ENCODE peak calls at places on chromosomes 16 and 17, in ten cellular contexts. F is IMR-90, K is AG04450, X is HFFc6, N is cardiac muscle cell, U is Calu3, D is heart right ventricle, E is body of pancreas, R is progenitor cell of endocrine pancreas, O is activated B cell treated with CpG ODN at 0.5 μM for 24 hours. Y is an unnamed sample.

GRCh38 chr16:53784312-53784711 is 80.4 kb downstream of the FTO start:
- DNase-seq in D (no peak), K (no peak), O (no peak), E (no peak), X (no peak), R (no peak), F (no peak), N (no peak), U (no peak), Y (no peak)

GRCh38 chr17:47820023-47820789 is 1.4 kb downstream of the OSBPL7 start:
- DNase-seq in O (no peak), X (no peak), R (no peak), D (no peak), K (no peak), N (no peak), E (no peak), F (no peak), U (peak), Y (no peak)

GRCh38 chr16:79334127-79334526 is 266.4 kb downstream of the MAF start:
- DNase-seq in E (no peak), F (no peak), D (no peak), O (no peak), R (no peak), N (no peak), K (no peak), U (peak), X (no peak), Y (no peak)

GRCh38 chr17:28125530-28126382 is 83.3 kb downstream of the NLK start:
- DNase-seq in D (no peak), O (no peak), F (no peak), N (no peak), U (no peak), E (peak), R (no peak), X (no peak), K (no peak), Y (no peak)

GRCh38 chr17:8965394-8966168 is at the start of gene PIK3R5:
- DNase-seq in F (no peak), N (no peak), K (no peak), D (peak), E (peak), O (peak), R (peak), U (no peak), X (no peak), Y (no peak)

GRCh38 chr16:73113326-73113720 is 65.4 kb upstream of the ZFHX3 start:
- DNase-seq in O (no peak), X (no peak), D (no peak), U (no peak), K (no peak), F (peak), N (peak), R (no peak), E (no peak), Y (no peak)

GRCh38 chr16:54505479-54506247 is 219.1 kb upstream of the IRX3 start:
- DNase-seq in N (peak), E (no peak), U (no peak), O (no peak), D (peak), F (no peak), X (no peak), K (no peak), R (no peak), Y (no peak)

GRCh38 chr17:5877948-5878347 is 192.2 kb upstream of the WSCD1 start:
- DNase-seq in O (no peak), N (no peak), U (no peak), E (no peak), R (no peak), D (peak), K (no peak), F (no peak), X (no peak), Y (no peak)

GRCh38 chr17:33390479-33391027 is 97.5 kb upstream of the ASIC2 start:
- DNase-seq in U (no peak), R (no peak), E (peak), O (no peak), D (no peak), K (no peak), F (no peak), N (peak), X (peak), Y (no peak)

GRCh38 chr17:4853195-4853762 is 20.1 kb downstream of the MINK1 start:
- DNase-seq in U (no peak), O (no peak), X (no peak), D (no peak), R (no peak), F (no peak), N (no peak), E (no peak), K (no peak), Y (no peak)

GRCh38 chr16:79269211-79269863 is 331.2 kb downstream of the MAF start:
- DNase-seq in E (no peak), D (no peak), O (no peak), X (no peak), U (no peak), F (no peak), R (no peak), K (no peak), N (no peak), Y (no peak)

GRCh38 chr16:87472142-87472778 is 20.6 kb downstream of the ZCCHC14 start:
- DNase-seq in U (no peak), O (no peak), D (no peak), K (no peak), X (no peak), N (no peak), F (no peak), R (no peak), E (no peak), Y (no peak)

GRCh38 chr17:41982026-41982989 is 15.7 kb downstream of the CNP start:
- DNase-seq in X (no peak), K (no peak), N (peak), R (no peak), E (no peak), D (no peak), U (no peak), O (no peak), F (peak), Y (no peak)

GRCh38 chr16:48619547-48619946 is 9.6 kb upstream of the N4BP1 start:
- DNase-seq in O (no peak), X (no peak), D (no peak), E (no peak), U (no peak), K (no peak), F (no peak), R (no peak), N (no peak), Y (no peak)

GRCh38 chr16:31537362-31537921 is 9.7 kb downstream of the AHSP start:
- DNase-seq in O (no peak), N (peak), X (no peak), U (no peak), R (peak), E (peak), F (no peak), K (no peak), D (no peak), Y (no peak)

GRCh38 chr17:37483311-37484039 is 6.2 kb upstream of the DUSP14 start:
- DNase-seq in K (peak), E (no peak), F (peak), O (no peak), D (peak), X (peak), U (no peak), R (no peak), N (peak), Y (no peak)

GRCh38 chr17:49993423-49994037 is 1.5 kb downstream of the DLX3 start:
- DNase-seq in F (no peak), X (no peak), E (peak), R (peak), U (no peak), K (no peak), D (no peak), O (peak), N (peak), Y (no peak)

GRCh38 chr16:68331879-68332410 is 21.1 kb downstream of the PRMT7 start:
- DNase-seq in X (peak), O (no peak), U (no peak), N (no peak), K (peak), D (no peak), F (peak), R (no peak), E (no peak), Y (no peak)

GRCh38 chr16:68328860-68329370 is 18.1 kb downstream of the PRMT7 start:
- DNase-seq in X (no peak), O (no peak), K (no peak), U (no peak), N (no peak), E (no peak), D (no peak), F (no peak), R (no peak), Y (no peak)

GRCh38 chr16:68335175-68335574 is 24.4 kb downstream of the PRMT7 start:
- DNase-seq in O (no peak), X (no peak), U (no peak), F (peak), D (no peak), E (no peak), K (no peak), R (no peak), N (no peak), Y (no peak)

GRCh38 chr16:68328151-68328859 is 17.5 kb downstream of the PRMT7 start:
- DNase-seq in E (peak), X (peak), O (peak), N (peak), F (peak), U (peak), D (peak), R (peak), K (peak), Y (peak)

DNA sequence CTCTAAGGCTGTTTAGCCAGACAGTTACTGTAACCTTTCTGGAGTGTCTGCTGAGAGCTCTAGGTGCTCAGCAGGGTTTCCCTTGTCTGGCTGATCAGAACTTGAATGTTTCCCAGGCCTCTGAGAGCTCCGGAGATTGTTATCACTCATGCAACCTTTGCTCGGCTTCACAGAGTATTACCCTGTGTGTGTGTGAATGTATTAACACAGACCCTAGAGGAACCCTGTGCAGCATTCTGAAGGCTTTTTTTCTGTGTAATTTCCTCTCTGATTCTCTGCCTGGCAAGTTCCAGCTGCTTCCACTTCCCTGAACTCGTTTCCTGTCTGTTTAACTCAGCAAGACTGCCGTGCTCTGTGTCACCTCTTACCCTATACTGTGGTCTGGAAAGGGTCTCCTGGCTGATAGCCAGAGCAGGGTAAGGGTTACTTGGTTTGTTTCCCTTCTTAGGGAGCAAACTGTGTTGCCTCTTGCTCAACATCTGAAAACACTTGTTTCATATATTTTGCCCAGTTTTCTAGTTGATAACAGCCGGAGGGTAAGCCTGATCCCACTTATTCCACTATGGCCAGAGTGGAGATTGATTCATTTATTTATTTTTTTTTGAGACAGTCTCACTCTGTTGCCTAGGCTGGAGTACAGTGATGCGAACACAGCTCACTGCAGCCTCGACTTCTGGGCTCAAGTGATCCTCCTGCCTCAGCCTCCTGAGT is 21.7 kb downstream of the PRMT7 start:
- DNase-seq in R (no peak), X (no peak), K (peak), N (peak), E (no peak), F (peak), O (no peak), D (peak), U (no peak), Y (no peak)
- TF ChIP-seq CTCF in R (no peak), X (no peak), K (no peak), N (no peak), E (no peak), F (no peak), O (no peak), D (no peak), U (no peak), Y (no peak)

GRCh38 chr16:2432286-2432685 is 3.0 kb downstream of the CCNF start:
- DNase-seq in K (no peak), U (no peak), R (no peak), D (no peak), N (no peak), E (no peak), O (no peak), X (no peak), F (no peak), Y (no peak)
- TF ChIP-seq CTCF in K (no peak), U (no peak), R (no peak), D (no peak), N (no peak), E (no peak), O (no peak), X (peak), F (no peak), Y (no peak)

DNA sequence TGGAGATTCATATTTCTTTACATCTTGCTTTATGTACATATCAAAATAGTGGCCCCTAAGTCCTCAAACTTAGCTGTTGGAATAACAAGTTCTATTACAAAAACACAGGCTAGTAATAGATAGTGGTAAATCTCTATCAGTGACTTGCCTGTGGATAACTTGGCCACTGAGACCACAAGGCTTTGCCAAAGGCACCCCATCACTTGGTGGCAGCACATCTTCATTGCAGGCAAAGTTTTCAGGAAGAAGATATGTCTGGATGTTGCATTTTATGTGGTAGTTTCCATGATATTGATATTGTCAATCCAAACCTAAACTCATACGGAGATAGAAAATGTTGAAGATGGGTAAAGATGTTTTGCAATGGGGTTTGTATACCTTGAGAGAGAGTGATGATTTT is 58.5 kb downstream of the KNOP1 start:
- DNase-seq in X (no peak), R (no peak), K (no peak), O (no peak), F (peak), D (no peak), U (no peak), E (no peak), N (peak), Y (no peak)
- TF ChIP-seq CTCF in X (peak), R (no peak), K (no peak), O (no peak), F (no peak), D (peak), U (no peak), E (no peak), N (peak), Y (no peak)

GRCh38 chr16:67679935-67680897 is 13.6 kb downstream of the C16orf86 start:
- DNase-seq in X (no peak), D (no peak), N (no peak), R (no peak), O (no peak), U (no peak), E (no peak), F (no peak), K (no peak), Y (no peak)

GRCh38 chr16:67677712-67678111 is 11.1 kb downstream of the C16orf86 start:
- DNase-seq in E (no peak), D (no peak), O (no peak), U (no peak), N (no peak), R (no peak), K (no peak), F (no peak), X (no peak), Y (no peak)

GRCh38 chr16:67676939-67677338 is 10.3 kb downstream of the C16orf86 start:
- DNase-seq in X (no peak), E (no peak), U (no peak), F (no peak), K (no peak), O (no peak), R (no peak), N (no peak), D (no peak), Y (no peak)

GRCh38 chr16:67676516-67676915 is 9.9 kb downstream of the C16orf86 start:
- DNase-seq in E (no peak), R (no peak), N (no peak), U (no peak), K (no peak), O (no peak), D (no peak), F (no peak), X (no peak), Y (no peak)

DNA sequence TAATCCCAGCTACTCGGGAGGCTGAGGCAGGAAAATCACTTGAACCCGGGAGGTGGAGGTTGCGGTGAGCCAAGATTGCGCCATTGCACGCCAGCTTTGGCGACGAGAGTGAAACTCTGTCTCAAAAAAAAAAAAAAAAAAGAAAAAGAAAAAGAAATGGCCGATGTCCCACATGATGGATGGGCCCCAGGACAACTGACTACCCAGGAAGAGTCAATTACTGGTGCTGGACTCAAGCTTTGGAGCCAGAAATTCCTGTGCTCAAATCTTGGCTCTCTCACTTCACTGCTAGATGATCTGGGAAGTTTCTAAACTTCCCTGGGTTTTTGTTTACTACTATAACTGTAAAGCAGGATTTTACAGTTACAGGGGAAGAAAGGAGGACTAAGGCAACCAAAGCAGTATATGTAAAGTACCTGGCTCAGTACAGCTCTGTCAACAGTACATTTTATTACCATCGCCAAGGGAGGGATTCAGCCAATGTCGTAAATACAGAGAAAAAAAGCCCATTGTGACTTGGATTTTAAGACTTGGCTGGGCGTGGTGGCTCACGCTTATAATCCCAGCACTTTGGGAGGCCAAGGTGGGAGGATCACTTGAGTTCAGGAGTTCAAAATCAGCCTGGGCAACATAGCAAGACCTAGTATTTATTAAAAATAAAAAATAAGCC is 11.9 kb downstream of the C16orf86 start:
- DNase-seq in N (no peak), D (no peak), U (no peak), K (no peak), O (no peak), F (no peak), X (no peak), R (no peak), E (no peak), Y (no peak)
- TF ChIP-seq CTCF in N (no peak), D (no peak), U (no peak), K (no peak), O (no peak), F (no peak), X (no peak), R (no peak), E (no peak), Y (no peak)

GRCh38 chr16:85759631-85760419 is 8.9 kb upstream of the C16orf74 start:
- DNase-seq in O (peak), K (no peak), E (peak), D (no peak), N (no peak), F (no peak), U (peak), R (no peak), X (no peak), Y (no peak)
- TF ChIP-seq CTCF in O (no peak), K (peak), E (peak), D (peak), N (peak), F (peak), U (peak), R (peak), X (peak), Y (peak)

GRCh38 chr17:77769762-77770161 is 188.7 kb upstream of the TNRC6C start:
- DNase-seq in X (no peak), K (no peak), O (no peak), R (no peak), E (no peak), F (no peak), D (no peak), N (no peak), U (no peak), Y (no peak)
- TF ChIP-seq CTCF in X (no peak), K (no peak), O (no peak), R (no peak), E (no peak), F (no peak), D (no peak), N (no peak), U (no peak), Y (no peak)

GRCh38 chr17:71899317-71899716 is 221.5 kb upstream of the SOX9 start:
- DNase-seq in E (no peak), R (no peak), O (no peak), K (no peak), F (peak), X (no peak), U (no peak), N (peak), D (no peak), Y (no peak)
- TF ChIP-seq CTCF in E (no peak), R (no peak), O (no peak), K (no peak), F (no peak), X (no peak), U (no peak), N (no peak), D (no peak), Y (no peak)

DNA sequence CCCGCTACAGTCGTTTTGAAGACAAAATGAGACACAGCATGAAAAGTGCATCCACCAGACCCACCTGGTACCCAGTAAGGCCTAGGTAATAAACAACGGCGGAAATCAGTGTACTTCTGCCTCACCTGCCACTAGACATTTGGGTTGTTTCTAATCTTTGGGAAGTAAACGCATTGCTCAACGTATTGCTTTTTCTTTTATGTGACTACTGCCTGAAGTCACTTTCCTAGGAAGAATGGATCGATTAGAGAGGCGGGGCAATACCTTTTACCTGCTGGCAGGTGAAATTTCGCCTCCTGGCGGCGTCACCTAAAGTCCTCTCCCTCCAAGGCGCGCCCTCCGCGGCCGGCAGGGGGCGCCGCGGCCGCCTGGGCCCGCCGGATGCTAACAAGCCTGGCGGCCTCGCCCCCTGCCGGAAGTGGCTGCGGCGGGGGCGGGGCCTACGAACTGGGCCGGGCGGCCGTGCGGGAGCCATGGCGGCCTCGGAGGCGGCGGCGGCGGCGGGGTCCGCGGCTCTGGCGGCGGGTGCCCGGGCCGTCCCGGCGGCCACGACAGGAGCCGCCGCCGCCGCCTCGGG is at the start of gene ATMIN:
- DNase-seq in R (peak), U (peak), X (peak), K (peak), D (peak), E (peak), F (peak), O (peak), N (peak), Y (peak)
- TF ChIP-seq CTCF in R (peak), U (peak), X (peak), K (peak), D (peak), E (peak), F (peak), O (peak), N (peak), Y (peak)

DNA sequence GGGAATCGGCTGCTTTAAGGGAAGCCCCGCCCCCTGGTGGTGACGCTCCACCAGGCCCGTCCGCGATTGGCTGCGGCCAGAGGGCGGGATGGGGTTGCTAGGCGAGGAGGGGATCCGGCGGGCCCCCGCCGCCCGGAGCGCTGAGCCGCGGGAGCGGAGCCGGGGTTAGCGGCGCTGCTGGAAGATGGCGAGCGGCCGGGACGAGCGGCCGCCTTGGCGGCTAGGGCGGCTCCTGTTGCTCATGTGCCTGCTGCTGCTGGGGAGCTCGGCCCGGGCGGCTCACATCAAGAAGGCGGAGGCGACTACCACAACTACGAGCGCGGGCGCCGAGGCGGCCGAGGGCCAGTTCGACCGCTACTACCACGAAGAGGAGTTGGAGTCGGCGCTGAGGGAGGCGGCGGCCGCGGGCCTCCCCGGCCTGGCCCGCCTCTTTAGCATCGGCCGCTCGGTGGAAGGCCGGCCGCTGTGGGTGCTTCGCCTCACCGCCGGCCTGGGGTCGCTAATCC is at the start of gene CPD:
- DNase-seq in X (peak), N (peak), D (peak), F (peak), K (peak), O (peak), R (peak), E (peak), U (peak), Y (peak)
- TF ChIP-seq CTCF in X (peak), N (no peak), D (peak), F (no peak), K (no peak), O (no peak), R (no peak), E (no peak), U (no peak), Y (no peak)